ENCODE peak calls at places on chromosomes 7 and 10, in five cellular contexts. O is A549, J is GM12878, Y is WTC11, B is K562. C is an unnamed sample.

GRCh38 chr7:70739646-70740045 is 392.3 kb upstream of the GALNT17 start:
- DNase-seq in O (no peak), J (no peak), Y (no peak), B (no peak), C (no peak)

GRCh38 chr7:35975851-35976454 is 175.1 kb downstream of the SEPTIN7 start:
- DNase-seq in O (peak; percentile 84), J (peak; percentile 25), Y (no peak), B (peak; percentile 36), C (peak; percentile 68)

GRCh38 chr10:133274751-133275682 is 1.7 kb downstream of the ADAM8 start:
- DNase-seq in O (no peak), J (peak; percentile 72), Y (no peak), B (peak; percentile 67), C (no peak)

GRCh38 chr7:147412782-147413186 is 1177.8 kb upstream of the C7orf33 start:
- DNase-seq in O (peak; percentile 32), J (no peak), Y (no peak), B (no peak), C (peak; percentile 1)

GRCh38 chr7:7524121-7524520 is 11.6 kb downstream of the COL28A1 start:
- DNase-seq in O (no peak), J (no peak), Y (no peak), B (no peak), C (no peak)

GRCh38 chr10:68137174-68137573 is 27.9 kb downstream of the MYPN start:
- DNase-seq in O (no peak), J (no peak), Y (no peak), B (no peak), C (no peak)

GRCh38 chr10:78316451-78316931 is 282.8 kb downstream of the RPS24 start:
- DNase-seq in O (no peak), J (no peak), Y (no peak), B (no peak), C (no peak)

GRCh38 chr7:116632349-116632748 is 39.6 kb upstream of the MET start:
- DNase-seq in O (no peak), J (no peak), Y (no peak), B (no peak), C (no peak)

GRCh38 chr10:131980757-131981428 is 830 bp downstream of the BNIP3 start:
- DNase-seq in O (no peak), J (no peak), Y (peak; percentile 39), B (peak; percentile 24), C (peak; percentile 55)

GRCh38 chr7:23353172-23353571 is 54.0 kb downstream of the MALSU1 start:
- DNase-seq in O (no peak), J (peak; percentile 66), Y (no peak), B (no peak), C (no peak)

GRCh38 chr7:150663802-150664494 is 21.6 kb upstream of the GIMAP2 start:
- DNase-seq in O (no peak), J (no peak), Y (no peak), B (no peak), C (no peak)

GRCh38 chr10:20893297-20893696 is 3.8 kb downstream of the NEBL start:
- DNase-seq in O (no peak), J (no peak), Y (no peak), B (no peak), C (no peak)

GRCh38 chr10:91944880-91945630 is 21.5 kb downstream of the BTAF1 start:
- DNase-seq in O (no peak), J (peak; percentile 24), Y (no peak), B (no peak), C (no peak)

GRCh38 chr7:2934211-2934731 is 90.2 kb upstream of the GNA12 start:
- DNase-seq in O (peak; percentile 75), J (no peak), Y (peak; percentile 13), B (no peak), C (no peak)

GRCh38 chr7:44144968-44145418 is 3.9 kb upstream of the MYL7 start:
- DNase-seq in O (no peak), J (no peak), Y (no peak), B (no peak), C (no peak)

GRCh38 chr10:98202378-98202777 is 65.6 kb downstream of the LOXL4 start:
- DNase-seq in O (no peak), J (no peak), Y (no peak), B (no peak), C (no peak)

GRCh38 chr10:76352300-76352699 is 920.9 kb downstream of the LRMDA start:
- DNase-seq in O (peak; percentile 62), J (no peak), Y (no peak), B (no peak), C (no peak)

GRCh38 chr7:44375236-44375699 is 49.9 kb upstream of the CAMK2B start:
- DNase-seq in O (peak; percentile 20), J (no peak), Y (peak; percentile 73), B (peak; percentile 42), C (peak; percentile 49)

GRCh38 chr10:29555746-29556481 is 78.9 kb downstream of the SVIL start:
- DNase-seq in O (no peak), J (no peak), Y (no peak), B (no peak), C (no peak)

GRCh38 chr7:20798694-20799121 is 12.0 kb upstream of the SP8 start:
- DNase-seq in O (no peak), J (no peak), Y (peak; percentile 58), B (no peak), C (no peak)

GRCh38 chr7:111357691-111358090 is 204.6 kb downstream of the IMMP2L start:
- DNase-seq in O (peak; percentile 18), J (no peak), Y (no peak), B (no peak), C (no peak)

GRCh38 chr10:130928306-130928705 is 383.2 kb downstream of the TCERG1L start:
- DNase-seq in O (no peak), J (no peak), Y (no peak), B (no peak), C (no peak)

GRCh38 chr7:100079024-100079560 is 2.4 kb downstream of the ZNF3 start:
- DNase-seq in O (no peak), J (no peak), Y (no peak), B (no peak), C (peak; percentile 96)

GRCh38 chr7:3154881-3155494 is 111.3 kb upstream of the CARD11 start:
- DNase-seq in O (peak; percentile 53), J (peak; percentile 15), Y (peak; percentile 31), B (peak; percentile 43), C (peak; percentile 43)

GRCh38 chr7:100157334-100158228 is 942 bp downstream of the TRAPPC14 start:
- DNase-seq in O (peak; percentile 60), J (no peak), Y (no peak), B (peak; percentile 83), C (peak; percentile 85)

GRCh38 chr7:106216517-106217088 is 68.2 kb downstream of the NAMPT start:
- DNase-seq in O (peak; percentile 88), J (no peak), Y (no peak), B (peak; percentile 90), C (no peak)

DNA sequence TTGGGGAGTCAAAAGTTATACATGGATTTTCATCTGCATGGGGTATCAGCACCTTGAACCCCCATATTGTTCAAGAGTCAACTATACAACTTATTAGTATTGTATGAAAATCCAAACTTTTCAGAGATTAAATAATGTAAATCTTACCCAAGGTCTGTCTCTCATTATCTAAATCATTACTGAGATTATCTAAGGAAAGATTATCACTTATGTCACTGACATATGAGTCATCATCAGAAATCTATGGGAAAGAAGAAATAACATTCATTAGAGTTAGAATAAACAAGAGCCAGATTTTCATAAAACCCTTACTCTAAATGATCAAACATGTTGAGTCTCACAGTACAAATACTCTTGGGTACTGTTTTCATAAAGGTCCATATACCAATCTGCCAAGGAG is 83.3 kb upstream of the GSDME start:
- DNase-seq in O (no peak), J (no peak), Y (no peak), B (no peak), C (no peak)
- TF ChIP-seq ESRRA in O (no peak), J (no peak), Y (no peak), B (no peak), C (no peak)

GRCh38 chr7:79495544-79496272 is 42.2 kb upstream of the MAGI2 start:
- DNase-seq in O (no peak), J (no peak), Y (no peak), B (no peak), C (no peak)

GRCh38 chr7:79502151-79502550 is 48.7 kb upstream of the MAGI2 start:
- DNase-seq in O (no peak), J (no peak), Y (no peak), B (no peak), C (no peak)

DNA sequence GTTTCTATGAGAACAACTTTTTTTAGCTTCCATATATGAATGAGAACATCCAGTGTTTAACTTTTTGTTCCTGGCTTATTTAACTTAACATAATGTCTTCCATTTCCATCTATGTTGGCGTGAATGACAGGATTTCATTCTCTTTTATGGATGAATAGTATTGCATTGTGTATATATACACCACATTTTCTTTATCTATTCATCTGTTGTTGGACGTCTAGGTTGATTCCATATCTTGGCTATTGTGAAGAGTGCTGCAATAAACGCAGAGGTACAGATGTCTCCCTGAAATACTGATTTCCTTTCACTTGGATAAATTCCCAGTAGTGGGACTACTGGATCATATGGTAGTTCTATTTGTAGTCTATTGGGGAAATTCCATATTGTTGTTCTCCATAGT is 44.3 kb upstream of the MAGI2 start:
- DNase-seq in O (no peak), J (no peak), Y (no peak), B (no peak), C (no peak)
- TF ChIP-seq ESRRA in O (no peak), J (no peak), Y (no peak), B (no peak), C (no peak)

GRCh38 chr7:128022631-128023532 is 8.4 kb downstream of the LRRC4 start:
- DNase-seq in O (peak; percentile 16), J (no peak), Y (no peak), B (no peak), C (no peak)

GRCh38 chr7:128024154-128024553 is 7.1 kb downstream of the LRRC4 start:
- DNase-seq in O (no peak), J (no peak), Y (no peak), B (no peak), C (no peak)

GRCh38 chr7:128026551-128026950 is 4.7 kb downstream of the LRRC4 start:
- DNase-seq in O (no peak), J (no peak), Y (no peak), B (no peak), C (no peak)

GRCh38 chr7:128027485-128027980 is 3.7 kb downstream of the LRRC4 start:
- DNase-seq in O (no peak), J (no peak), Y (no peak), B (no peak), C (no peak)

GRCh38 chr7:128025380-128025779 is 5.9 kb downstream of the LRRC4 start:
- DNase-seq in O (no peak), J (no peak), Y (no peak), B (no peak), C (no peak)
- TF ChIP-seq ESRRA in O (no peak), J (no peak), Y (no peak), B (no peak), C (no peak)

GRCh38 chr10:93436577-93436976 is 45.6 kb downstream of the MYOF start:
- DNase-seq in O (peak; percentile 81), J (no peak), Y (no peak), B (no peak), C (no peak)
- TF ChIP-seq ESRRA in O (no peak), J (no peak), Y (no peak), B (no peak), C (no peak)